ENCODE peak calls at places on chromosomes 3 and 15, in nine cellular contexts. G is ELR; B is foreskin fibroblast; A is germinal center; V is stimulated activated CD8-positive, alpha-beta memory T cell treated with anti-CD3 and anti-CD28 coated beads, Interleukin-15, amount 100 ng/mL, for 4 hours; U is AG09309; Z is activated CD4-positive, alpha-beta T cell treated with anti-CD3 and anti-CD28 coated beads, Interleukin-2, amount 10 ng/mL, durations not matched to agents 7 days and 5 days; X is stimulated activated effector memory CD8-positive, alpha-beta T cell treated with anti-CD3 and anti-CD28 coated beads, Interleukin-12 subunit alpha, Interleukin-12 subunit beta, amount 100 ng/mL, for 72 hours; F is uterus. H is an unnamed sample.

GRCh38 chr3:149541091-149541491 is 66.6 kb downstream of the TM4SF4 start:
- DNase-seq in G (peak; percentile 41), B (no peak), A (no peak), V (no peak), U (no peak), Z (no peak), X (no peak), F (no peak), H (no peak)

GRCh38 chr3:156151824-156152428 is 31.5 kb downstream of the KCNAB1 start:
- DNase-seq in G (peak; percentile 79), B (peak; percentile 56), A (peak; percentile 21), V (no peak), U (no peak), Z (peak; percentile 60), X (peak; percentile 25), F (peak; percentile 53), H (no peak)

GRCh38 chr3:187746059-187746453 is 788 bp upstream of the BCL6 start:
- DNase-seq in G (peak; percentile 11), B (no peak), A (no peak), V (no peak), U (no peak), Z (peak; percentile 9), X (no peak), F (no peak), H (no peak)

GRCh38 chr3:129490273-129490675 is 38.2 kb upstream of the RHO start:
- DNase-seq in G (peak; percentile 96), B (peak; percentile 93), A (peak; percentile 80), V (no peak), U (peak; percentile 84), Z (peak; percentile 56), X (peak; percentile 39), F (peak; percentile 90), H (peak; percentile 12)

GRCh38 chr3:52068055-52068704 is 11.8 kb upstream of the DUSP7 start:
- DNase-seq in G (no peak), B (peak; percentile 68), A (no peak), V (no peak), U (no peak), Z (no peak), X (no peak), F (no peak), H (no peak)

GRCh38 chr3:36812240-36812639 is 47.9 kb upstream of the DCLK3 start:
- DNase-seq in G (no peak), B (no peak), A (no peak), V (no peak), U (no peak), Z (no peak), X (no peak), F (no peak), H (no peak)

GRCh38 chr15:77540346-77541060 is 92.2 kb downstream of the LINGO1 start:
- DNase-seq in G (no peak), B (no peak), A (no peak), V (no peak), U (no peak), Z (no peak), X (no peak), F (no peak), H (no peak)

GRCh38 chr15:69161878-69162213 is 1.4 kb downstream of the GLCE start:
- DNase-seq in G (no peak), B (no peak), A (no peak), V (no peak), U (no peak), Z (no peak), X (no peak), F (no peak), H (no peak)

GRCh38 chr15:87722941-87723691 is 533.4 kb downstream of the NTRK3 start:
- DNase-seq in G (no peak), B (no peak), A (no peak), V (no peak), U (no peak), Z (no peak), X (no peak), F (no peak), H (no peak)

GRCh38 chr3:150662410-150663200 is 41.1 kb downstream of the ERICH6 start:
- DNase-seq in G (no peak), B (no peak), A (no peak), V (no peak), U (no peak), Z (no peak), X (no peak), F (no peak), H (no peak)